ENCODE peak calls at places on chromosomes 3 and 15, in six cellular contexts. One of them, this sample, is unnamed.
A peak's percentile ranks its signal among the peaks of the same experiment; 100 is the strongest.

GRCh38 chr3:30607032-30607833 is 832 bp downstream of the TGFBR2 start:
- DNase-seq in neural progenitor cell: peak; percentile 58
- DNase-seq in HCT116: no peak
- DNase-seq in hepatocyte: peak; percentile 75
- DNase-seq in GM23338: peak; percentile 78
- DNase-seq in SK-N-SH: no peak
- DNase-seq in this sample: peak; percentile 90

GRCh38 chr15:87941606-87942005 is 314.9 kb downstream of the NTRK3 start:
- DNase-seq in HCT116: no peak
- DNase-seq in SK-N-SH: no peak
- DNase-seq in neural progenitor cell: peak; percentile 55
- DNase-seq in hepatocyte: no peak
- DNase-seq in GM23338: no peak
- DNase-seq in this sample: no peak

GRCh38 chr3:31980530-31981205 is 394 bp downstream of the OSBPL10 start:
- DNase-seq in SK-N-SH: peak; percentile 83
- DNase-seq in HCT116: peak; percentile 53
- DNase-seq in GM23338: peak; percentile 81
- DNase-seq in neural progenitor cell: peak; percentile 78
- DNase-seq in hepatocyte: peak; percentile 84
- DNase-seq in this sample: peak; percentile 88

GRCh38 chr15:77836116-77836798 is 203.5 kb upstream of the LINGO1 start:
- DNase-seq in hepatocyte: no peak
- DNase-seq in SK-N-SH: peak; percentile 79
- DNase-seq in GM23338: peak; percentile 64
- DNase-seq in HCT116: peak; percentile 26
- DNase-seq in neural progenitor cell: peak; percentile 81
- DNase-seq in this sample: peak; percentile 56

GRCh38 chr3:12476238-12476897 is 7.9 kb upstream of the TSEN2 start:
- DNase-seq in SK-N-SH: no peak
- DNase-seq in neural progenitor cell: no peak
- DNase-seq in HCT116: no peak
- DNase-seq in hepatocyte: no peak
- DNase-seq in GM23338: no peak
- DNase-seq in this sample: no peak

GRCh38 chr3:127543441-127543840 is 47.1 kb downstream of the TPRA1 start:
- DNase-seq in neural progenitor cell: no peak
- DNase-seq in HCT116: no peak
- DNase-seq in GM23338: no peak
- DNase-seq in hepatocyte: no peak
- DNase-seq in SK-N-SH: no peak
- DNase-seq in this sample: no peak

GRCh38 chr3:163587342-163587741 is 1491.0 kb downstream of the SI start:
- DNase-seq in neural progenitor cell: no peak
- DNase-seq in SK-N-SH: no peak
- DNase-seq in GM23338: no peak
- DNase-seq in hepatocyte: no peak
- DNase-seq in HCT116: no peak
- DNase-seq in this sample: no peak

GRCh38 chr3:147113293-147114045 is 292.9 kb downstream of the ZIC4 start:
- DNase-seq in neural progenitor cell: no peak
- DNase-seq in SK-N-SH: no peak
- DNase-seq in HCT116: no peak
- DNase-seq in hepatocyte: no peak
- DNase-seq in GM23338: no peak
- DNase-seq in this sample: no peak

GRCh38 chr3:31979006-31979697 is 1.9 kb downstream of the OSBPL10 start:
- DNase-seq in SK-N-SH: no peak
- DNase-seq in GM23338: no peak
- DNase-seq in hepatocyte: no peak
- DNase-seq in neural progenitor cell: no peak
- DNase-seq in HCT116: no peak
- DNase-seq in this sample: no peak

GRCh38 chr3:184005981-184006507 is 11.6 kb downstream of the ABCC5 start:
- DNase-seq in SK-N-SH: no peak
- DNase-seq in hepatocyte: peak; percentile 86
- DNase-seq in neural progenitor cell: no peak
- DNase-seq in GM23338: peak; percentile 53
- DNase-seq in HCT116: peak; percentile 78
- DNase-seq in this sample: peak; percentile 72

GRCh38 chr15:31461375-31461774 is 134.7 kb downstream of the KLF13 start:
- DNase-seq in neural progenitor cell: no peak
- DNase-seq in SK-N-SH: no peak
- DNase-seq in GM23338: no peak
- DNase-seq in hepatocyte: no peak
- DNase-seq in HCT116: no peak
- DNase-seq in this sample: no peak

GRCh38 chr3:120599211-120599610 is 3.1 kb downstream of the NDUFB4 start:
- DNase-seq in neural progenitor cell: no peak
- DNase-seq in hepatocyte: no peak
- DNase-seq in HCT116: no peak
- DNase-seq in GM23338: no peak
- DNase-seq in SK-N-SH: no peak
- DNase-seq in this sample: no peak

GRCh38 chr3:49500408-49501257 is 30.6 kb downstream of the DAG1 start:
- DNase-seq in neural progenitor cell: no peak
- DNase-seq in SK-N-SH: no peak
- DNase-seq in hepatocyte: peak; percentile 87
- DNase-seq in GM23338: no peak
- DNase-seq in HCT116: peak; percentile 81
- DNase-seq in this sample: no peak

GRCh38 chr15:92619380-92620101 is 36.0 kb downstream of the FAM174B start:
- DNase-seq in SK-N-SH: no peak
- DNase-seq in hepatocyte: peak; percentile 41
- DNase-seq in GM23338: no peak
- DNase-seq in HCT116: no peak
- DNase-seq in neural progenitor cell: no peak
- DNase-seq in this sample: no peak

GRCh38 chr15:74134387-74135027 is 4.1 kb downstream of the ISLR2 start:
- DNase-seq in SK-N-SH: no peak
- DNase-seq in HCT116: no peak
- DNase-seq in GM23338: peak; percentile 86
- DNase-seq in hepatocyte: peak; percentile 61
- DNase-seq in neural progenitor cell: peak; percentile 90
- DNase-seq in this sample: no peak

GRCh38 chr15:76139368-76140068 is 79.7 kb downstream of the TMEM266 start:
- DNase-seq in SK-N-SH: peak; percentile 81
- DNase-seq in HCT116: peak; percentile 64
- DNase-seq in hepatocyte: peak; percentile 84
- DNase-seq in neural progenitor cell: peak; percentile 85
- DNase-seq in GM23338: peak; percentile 95
- DNase-seq in this sample: peak; percentile 67

GRCh38 chr3:135929670-135930069 is 35.9 kb upstream of the PPP2R3A start:
- DNase-seq in HCT116: no peak
- DNase-seq in SK-N-SH: no peak
- DNase-seq in hepatocyte: peak; percentile 38
- DNase-seq in GM23338: no peak
- DNase-seq in neural progenitor cell: no peak
- DNase-seq in this sample: no peak

GRCh38 chr15:40308844-40309189 is 1.1 kb upstream of the PLCB2 start:
- DNase-seq in HCT116: no peak
- DNase-seq in neural progenitor cell: no peak
- DNase-seq in hepatocyte: no peak
- DNase-seq in SK-N-SH: no peak
- DNase-seq in GM23338: peak; percentile 39
- DNase-seq in this sample: no peak

GRCh38 chr3:45592830-45593707 is 1.5 kb upstream of the LIMD1 start:
- DNase-seq in SK-N-SH: peak; percentile 90
- DNase-seq in HCT116: peak; percentile 78
- DNase-seq in neural progenitor cell: peak; percentile 96
- DNase-seq in GM23338: peak; percentile 98
- DNase-seq in hepatocyte: peak; percentile 94
- DNase-seq in this sample: peak; percentile 82

GRCh38 chr3:45362161-45362560 is 26.2 kb upstream of the LARS2 start:
- DNase-seq in GM23338: no peak
- DNase-seq in SK-N-SH: no peak
- DNase-seq in HCT116: no peak
- DNase-seq in hepatocyte: no peak
- DNase-seq in neural progenitor cell: peak; percentile 60
- DNase-seq in this sample: no peak

GRCh38 chr15:89531796-89532537 is 35.6 kb upstream of the RHCG start:
- DNase-seq in SK-N-SH: no peak
- DNase-seq in hepatocyte: no peak
- DNase-seq in HCT116: no peak
- DNase-seq in neural progenitor cell: no peak
- DNase-seq in GM23338: no peak
- DNase-seq in this sample: no peak
- H3K27ac ChIP-seq in SK-N-SH: no peak overlapping the region
- H3K27ac ChIP-seq in hepatocyte: no peak overlapping the region
- H3K27ac ChIP-seq in HCT116: no peak overlapping the region
- H3K27ac ChIP-seq in neural progenitor cell: no peak overlapping the region
- H3K27ac ChIP-seq in GM23338: no peak overlapping the region
- H3K27ac ChIP-seq in this sample: no peak overlapping the region

DNA sequence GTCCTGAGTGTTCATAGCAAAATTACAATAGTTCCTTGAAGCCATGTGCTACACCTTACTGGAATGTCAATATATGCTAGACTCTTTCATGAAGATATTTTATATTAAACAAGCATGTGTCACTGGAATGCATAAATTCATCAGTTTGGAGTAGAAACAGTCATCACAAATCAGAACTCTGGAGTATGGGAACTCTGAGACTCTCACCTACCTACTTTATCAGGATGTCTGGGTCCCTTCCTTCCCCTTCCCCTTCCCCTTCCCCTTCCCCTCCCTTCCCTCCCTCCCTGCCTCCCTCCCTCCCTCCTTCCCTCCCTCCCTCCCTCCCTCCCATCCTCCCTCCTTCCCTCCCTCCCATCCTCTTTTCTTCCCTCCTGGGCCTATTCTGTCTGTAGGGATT is 144.7 kb upstream of the PEX5L start:
- DNase-seq in neural progenitor cell: no peak
- DNase-seq in hepatocyte: no peak
- DNase-seq in SK-N-SH: no peak
- DNase-seq in HCT116: no peak
- DNase-seq in GM23338: no peak
- DNase-seq in this sample: no peak
- H2AFZ ChIP-seq in neural progenitor cell: no peak overlapping the region
- H2AFZ ChIP-seq in hepatocyte: no peak overlapping the region
- H2AFZ ChIP-seq in SK-N-SH: no peak overlapping the region
- H2AFZ ChIP-seq in HCT116: no peak overlapping the region
- H2AFZ ChIP-seq in GM23338: no peak overlapping the region
- H2AFZ ChIP-seq in this sample: no peak overlapping the region

DNA sequence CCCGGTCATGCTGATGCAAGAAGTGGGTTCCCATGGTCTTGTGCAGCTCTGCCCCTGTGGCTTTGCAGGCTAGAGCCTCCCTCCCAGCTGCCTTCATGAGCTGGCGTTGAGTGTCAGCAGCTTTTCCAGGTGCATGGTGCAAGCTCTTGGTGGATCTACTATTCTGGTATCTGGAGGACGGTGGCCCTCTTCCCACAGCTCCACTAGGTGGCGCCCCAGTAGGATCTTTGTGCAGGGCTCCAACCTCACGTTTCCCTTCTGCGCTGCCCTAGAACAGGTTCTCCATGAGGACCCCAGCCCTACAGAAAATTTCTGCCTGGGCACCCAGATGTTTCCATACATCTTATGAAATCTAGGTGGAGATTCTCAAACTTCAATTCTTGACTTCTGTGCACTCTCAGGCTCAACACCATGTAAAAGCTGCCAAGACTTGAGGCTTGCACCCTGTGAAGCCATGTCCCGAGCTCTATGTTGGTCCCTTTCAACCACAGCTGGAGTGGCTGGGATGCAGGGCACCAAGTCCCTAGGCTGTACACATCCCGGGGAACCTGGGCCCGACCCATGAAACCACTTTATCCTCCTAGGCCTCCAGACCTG is 238.4 kb upstream of the MDFIC2 start:
- DNase-seq in GM23338: peak; percentile 71
- DNase-seq in SK-N-SH: peak; percentile 1
- DNase-seq in hepatocyte: peak; percentile 70
- DNase-seq in neural progenitor cell: peak; percentile 60
- DNase-seq in HCT116: no peak
- DNase-seq in this sample: peak; percentile 57
- TF ChIP-seq EZH2phosphoT487 in GM23338: no peak
- TF ChIP-seq EZH2phosphoT487 in SK-N-SH: no peak
- TF ChIP-seq EZH2phosphoT487 in hepatocyte: no peak
- TF ChIP-seq EZH2phosphoT487 in neural progenitor cell: no peak
- TF ChIP-seq EZH2phosphoT487 in HCT116: no peak
- TF ChIP-seq EZH2phosphoT487 in this sample: no peak

DNA sequence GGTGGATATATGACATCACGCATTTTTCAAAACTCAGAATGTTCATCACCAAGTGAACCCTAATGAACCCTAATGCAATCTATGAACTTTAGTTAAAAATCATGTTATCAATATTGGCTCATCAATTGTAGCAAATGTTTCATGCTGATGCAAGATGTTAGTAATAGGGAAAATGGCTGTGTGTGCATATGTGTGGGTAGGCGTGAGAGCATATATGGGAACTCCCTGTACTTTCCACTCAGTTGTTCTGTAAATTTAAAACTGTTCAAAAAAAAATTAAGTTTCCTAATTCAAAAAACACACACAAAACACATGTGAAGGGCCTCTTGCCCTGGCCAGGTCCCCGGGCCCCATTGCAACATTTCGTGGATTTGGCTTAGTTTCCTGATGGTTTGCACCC is 89.7 kb upstream of the PROK2 start:
- DNase-seq in neural progenitor cell: no peak
- DNase-seq in SK-N-SH: no peak
- DNase-seq in hepatocyte: no peak
- DNase-seq in GM23338: no peak
- DNase-seq in HCT116: no peak
- DNase-seq in this sample: no peak
- H3K27ac ChIP-seq in neural progenitor cell: no peak overlapping the region
- H3K27ac ChIP-seq in SK-N-SH: no peak overlapping the region
- H3K27ac ChIP-seq in hepatocyte: no peak overlapping the region
- H3K27ac ChIP-seq in GM23338: peak overlapping the region; percentile 18
- H3K27ac ChIP-seq in HCT116: no peak overlapping the region
- H3K27ac ChIP-seq in this sample: no peak overlapping the region

DNA sequence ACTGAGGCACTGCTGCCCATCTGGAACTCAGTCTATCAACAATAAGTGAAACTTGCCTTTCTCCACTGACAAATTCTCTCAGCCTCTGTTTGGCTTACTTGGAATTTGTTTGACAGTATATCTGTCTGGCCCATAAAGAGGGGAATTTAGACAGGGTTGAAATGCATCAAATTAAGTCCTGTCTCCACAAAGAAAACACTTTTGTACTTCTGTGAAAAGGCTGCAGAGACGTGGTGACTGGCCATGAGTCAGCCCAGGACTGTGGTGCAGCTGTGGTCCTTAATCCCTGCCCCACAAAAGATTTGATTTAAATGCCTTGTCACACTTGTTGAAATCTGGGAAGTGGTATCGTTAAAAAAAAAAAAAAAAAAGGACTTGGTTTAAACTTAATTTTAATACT is 47.5 kb downstream of the RYR3 start:
- DNase-seq in GM23338: no peak
- DNase-seq in HCT116: no peak
- DNase-seq in neural progenitor cell: peak; percentile 82
- DNase-seq in hepatocyte: no peak
- DNase-seq in SK-N-SH: no peak
- DNase-seq in this sample: no peak
- H2AFZ ChIP-seq in GM23338: no peak overlapping the region
- H2AFZ ChIP-seq in HCT116: no peak overlapping the region
- H2AFZ ChIP-seq in neural progenitor cell: no peak overlapping the region
- H2AFZ ChIP-seq in hepatocyte: no peak overlapping the region
- H2AFZ ChIP-seq in SK-N-SH: no peak overlapping the region
- H2AFZ ChIP-seq in this sample: no peak overlapping the region

GRCh38 chr3:106609666-106610301 is 741.0 kb upstream of the CBLB start:
- DNase-seq in hepatocyte: peak; percentile 88
- DNase-seq in HCT116: peak; percentile 62
- DNase-seq in SK-N-SH: peak; percentile 33
- DNase-seq in neural progenitor cell: peak; percentile 84
- DNase-seq in GM23338: peak; percentile 90
- DNase-seq in this sample: peak; percentile 64
- TF ChIP-seq EZH2phosphoT487 in hepatocyte: no peak
- TF ChIP-seq EZH2phosphoT487 in HCT116: no peak
- TF ChIP-seq EZH2phosphoT487 in SK-N-SH: no peak
- TF ChIP-seq EZH2phosphoT487 in neural progenitor cell: no peak
- TF ChIP-seq EZH2phosphoT487 in GM23338: no peak
- TF ChIP-seq EZH2phosphoT487 in this sample: no peak

GRCh38 chr15:81023483-81024264 is 23.0 kb downstream of the TLNRD1 start:
- DNase-seq in hepatocyte: no peak
- DNase-seq in HCT116: no peak
- DNase-seq in GM23338: no peak
- DNase-seq in SK-N-SH: no peak
- DNase-seq in neural progenitor cell: no peak
- DNase-seq in this sample: no peak
- H3K27ac ChIP-seq in hepatocyte: peak overlapping the region; percentile 44
- H3K27ac ChIP-seq in HCT116: no peak overlapping the region
- H3K27ac ChIP-seq in GM23338: no peak overlapping the region
- H3K27ac ChIP-seq in SK-N-SH: no peak overlapping the region
- H3K27ac ChIP-seq in neural progenitor cell: no peak overlapping the region
- H3K27ac ChIP-seq in this sample: no peak overlapping the region

This sample was measured in OCI-LY7.